ENCODE peak calls at places on chromosome 12, in five cellular contexts. One of them, this sample, is unnamed. For H3K27me3, the result is how much of the 10 kb centered on the place peaks cover.

GRCh38 chr12:108309674-108310312 is 29.3 kb downstream of the CMKLR1 start:
- DNase-seq in HCT116: no peak
- DNase-seq in H1: no peak
- DNase-seq in Panc1: no peak
- DNase-seq in K562: no peak
- DNase-seq in this sample: no peak

GRCh38 chr12:7221486-7221885 is 32.0 kb downstream of the PEX5 start:
- DNase-seq in HCT116: no peak
- DNase-seq in H1: no peak
- DNase-seq in Panc1: no peak
- DNase-seq in K562: no peak
- DNase-seq in this sample: no peak

GRCh38 chr12:97306121-97306520 is 156.5 kb upstream of the RMST start:
- DNase-seq in HCT116: no peak
- DNase-seq in H1: no peak
- DNase-seq in Panc1: no peak
- DNase-seq in K562: no peak
- DNase-seq in this sample: no peak

GRCh38 chr12:91766454-91766853 is 379.2 kb downstream of the BTG1 start:
- DNase-seq in HCT116: no peak
- DNase-seq in H1: no peak
- DNase-seq in Panc1: no peak
- DNase-seq in K562: no peak
- DNase-seq in this sample: no peak

GRCh38 chr12:63212316-63212715 is 61.3 kb upstream of the AVPR1A start:
- DNase-seq in HCT116: no peak
- DNase-seq in H1: no peak
- DNase-seq in Panc1: no peak
- DNase-seq in K562: no peak
- DNase-seq in this sample: no peak

GRCh38 chr12:102067574-102068258 is 5.9 kb upstream of the WASHC3 start:
- DNase-seq in HCT116: no peak
- DNase-seq in H1: no peak
- DNase-seq in Panc1: no peak
- DNase-seq in K562: no peak
- DNase-seq in this sample: no peak

GRCh38 chr12:98446716-98447115 is 68.7 kb upstream of the TMPO start:
- DNase-seq in HCT116: no peak
- DNase-seq in H1: no peak
- DNase-seq in Panc1: no peak
- DNase-seq in K562: no peak
- DNase-seq in this sample: no peak

GRCh38 chr12:90008277-90008676 is 299.6 kb upstream of the ATP2B1 start:
- DNase-seq in HCT116: no peak
- DNase-seq in H1: no peak
- DNase-seq in Panc1: no peak
- DNase-seq in K562: no peak
- DNase-seq in this sample: no peak

GRCh38 chr12:106138646-106139421 is at the start of gene NUAK1:
- DNase-seq in HCT116: no peak
- DNase-seq in H1: no peak
- DNase-seq in Panc1: no peak
- DNase-seq in K562: no peak
- DNase-seq in this sample: peak

GRCh38 chr12:107704056-107704455 is 18.5 kb downstream of the PWP1 start:
- DNase-seq in HCT116: no peak
- DNase-seq in H1: no peak
- DNase-seq in Panc1: no peak
- DNase-seq in K562: no peak
- DNase-seq in this sample: no peak

GRCh38 chr12:90504806-90505205 is 450.2 kb downstream of the CCER1 start:
- DNase-seq in HCT116: no peak
- DNase-seq in H1: no peak
- DNase-seq in Panc1: no peak
- DNase-seq in K562: no peak
- DNase-seq in this sample: no peak

GRCh38 chr12:46459111-46459510 is 86.5 kb upstream of the SLC38A2 start:
- DNase-seq in HCT116: no peak
- DNase-seq in H1: no peak
- DNase-seq in Panc1: no peak
- DNase-seq in K562: no peak
- DNase-seq in this sample: no peak

GRCh38 chr12:132071001-132071810 is 72.9 kb downstream of the DDX51 start:
- DNase-seq in HCT116: no peak
- DNase-seq in H1: no peak
- DNase-seq in Panc1: no peak
- DNase-seq in K562: no peak
- DNase-seq in this sample: no peak

GRCh38 chr12:106089935-106090334 is 48.8 kb downstream of the NUAK1 start:
- DNase-seq in HCT116: no peak
- DNase-seq in H1: no peak
- DNase-seq in Panc1: no peak
- DNase-seq in K562: no peak
- DNase-seq in this sample: no peak

GRCh38 chr12:12019881-12020280 is 50.9 kb upstream of the BCL2L14 start:
- DNase-seq in HCT116: no peak
- DNase-seq in H1: no peak
- DNase-seq in Panc1: no peak
- DNase-seq in K562: no peak
- DNase-seq in this sample: no peak

GRCh38 chr12:49580572-49581535 is 12.9 kb upstream of the MCRS1 start:
- DNase-seq in HCT116: peak
- DNase-seq in H1: peak
- DNase-seq in Panc1: peak
- DNase-seq in K562: peak
- DNase-seq in this sample: no peak

GRCh38 chr12:10853746-10854145 is 4.5 kb upstream of the PRR4 start:
- DNase-seq in HCT116: no peak
- DNase-seq in H1: no peak
- DNase-seq in Panc1: no peak
- DNase-seq in K562: no peak
- DNase-seq in this sample: no peak

GRCh38 chr12:46682148-46682547 is 143.6 kb downstream of the SLC38A4 start:
- DNase-seq in HCT116: no peak
- DNase-seq in H1: no peak
- DNase-seq in Panc1: no peak
- DNase-seq in K562: no peak
- DNase-seq in this sample: no peak

GRCh38 chr12:70255311-70255710 is 12.1 kb downstream of the CNOT2 start:
- DNase-seq in HCT116: no peak
- DNase-seq in H1: no peak
- DNase-seq in Panc1: no peak
- DNase-seq in K562: no peak
- DNase-seq in this sample: no peak

GRCh38 chr12:124217508-124217981 is 77.3 kb upstream of the RFLNA start:
- DNase-seq in HCT116: no peak
- DNase-seq in H1: no peak
- DNase-seq in Panc1: no peak
- DNase-seq in K562: no peak
- DNase-seq in this sample: no peak
- TF ChIP-seq POLR2AphosphoS5 in HCT116: no peak
- TF ChIP-seq POLR2AphosphoS5 in H1: no peak
- TF ChIP-seq POLR2AphosphoS5 in Panc1: no peak
- TF ChIP-seq POLR2AphosphoS5 in K562: no peak
- TF ChIP-seq POLR2AphosphoS5 in this sample: no peak

DNA sequence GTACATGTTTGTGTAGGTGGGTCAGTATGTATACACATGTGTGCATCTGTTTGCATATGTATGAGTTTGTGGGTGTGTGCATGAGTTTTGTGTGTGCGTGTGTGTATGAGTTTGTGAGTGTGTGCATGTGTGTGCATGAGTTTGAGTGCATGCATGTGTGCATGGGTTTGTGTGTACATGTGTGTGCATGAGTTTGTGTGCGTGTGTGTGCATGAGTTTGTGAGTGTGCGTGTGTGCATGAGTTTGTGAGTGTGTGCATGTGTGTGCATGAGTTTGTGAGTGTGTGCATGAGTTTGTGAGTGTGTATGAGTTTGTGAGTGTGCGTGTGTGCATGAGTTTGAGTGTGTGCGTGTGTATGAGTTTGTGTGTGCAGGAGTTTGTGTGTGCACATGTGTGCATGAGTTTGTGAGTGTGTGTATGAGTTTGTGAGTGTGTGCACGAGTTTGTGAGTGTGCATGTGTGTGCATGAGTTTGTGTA is 61.5 kb downstream of the FZD10 start:
- DNase-seq in HCT116: no peak
- DNase-seq in H1: no peak
- DNase-seq in Panc1: no peak
- DNase-seq in K562: no peak
- DNase-seq in this sample: no peak
- H3K27me3 ChIP-seq in HCT116: under half
- H3K27me3 ChIP-seq in H1: half or more
- H3K27me3 ChIP-seq in Panc1: under half
- H3K27me3 ChIP-seq in K562: under half
- H3K27me3 ChIP-seq in this sample: under half

DNA sequence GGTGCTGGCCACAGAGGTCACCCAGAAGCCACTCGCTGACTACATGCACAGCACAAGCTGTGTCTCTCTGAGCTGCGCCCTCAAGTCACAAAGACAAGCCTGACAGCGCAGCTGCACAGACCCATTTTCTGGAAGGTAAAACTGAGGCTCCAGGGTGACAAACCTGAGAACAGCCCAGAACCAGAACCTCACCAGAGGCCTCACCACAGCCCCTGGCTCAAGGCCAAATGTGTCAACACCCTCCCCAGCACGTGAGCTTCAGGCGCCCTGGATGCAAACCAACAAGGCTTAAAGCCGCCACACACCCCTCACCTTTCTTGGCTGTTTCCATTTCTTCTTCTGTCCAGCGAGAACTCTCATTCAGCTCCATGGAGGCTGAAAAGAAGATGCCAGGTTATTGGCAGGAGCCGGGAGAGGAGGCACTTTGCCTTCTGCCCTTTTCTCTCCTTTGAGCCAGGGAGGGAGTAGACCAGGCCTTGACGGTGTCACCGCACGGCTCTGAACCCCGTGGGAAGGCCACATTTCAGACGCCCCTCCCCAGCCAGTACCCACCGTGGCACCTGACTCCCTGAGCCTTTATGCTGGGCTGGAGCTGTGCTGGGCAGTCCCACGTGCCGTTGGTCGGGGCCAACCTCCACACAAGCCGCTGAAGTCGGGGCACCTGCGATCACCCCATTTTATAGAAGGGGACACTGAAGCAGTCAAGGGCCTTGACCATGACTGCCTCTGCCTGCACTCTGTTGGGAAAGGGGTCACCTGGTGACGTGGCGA is 103.1 kb downstream of the RFLNA start:
- DNase-seq in HCT116: no peak
- DNase-seq in H1: no peak
- DNase-seq in Panc1: no peak
- DNase-seq in K562: peak
- DNase-seq in this sample: no peak
- TF ChIP-seq POLR2AphosphoS5 in HCT116: no peak
- TF ChIP-seq POLR2AphosphoS5 in H1: no peak
- TF ChIP-seq POLR2AphosphoS5 in Panc1: no peak
- TF ChIP-seq POLR2AphosphoS5 in K562: no peak
- TF ChIP-seq POLR2AphosphoS5 in this sample: no peak

GRCh38 chr12:27972721-27973120 is at the start of gene PTHLH:
- DNase-seq in HCT116: no peak
- DNase-seq in H1: no peak
- DNase-seq in Panc1: no peak
- DNase-seq in K562: no peak
- DNase-seq in this sample: no peak
- H3K27me3 ChIP-seq in HCT116: under half
- H3K27me3 ChIP-seq in H1: half or more
- H3K27me3 ChIP-seq in Panc1: under half
- H3K27me3 ChIP-seq in K562: under half
- H3K27me3 ChIP-seq in this sample: half or more

DNA sequence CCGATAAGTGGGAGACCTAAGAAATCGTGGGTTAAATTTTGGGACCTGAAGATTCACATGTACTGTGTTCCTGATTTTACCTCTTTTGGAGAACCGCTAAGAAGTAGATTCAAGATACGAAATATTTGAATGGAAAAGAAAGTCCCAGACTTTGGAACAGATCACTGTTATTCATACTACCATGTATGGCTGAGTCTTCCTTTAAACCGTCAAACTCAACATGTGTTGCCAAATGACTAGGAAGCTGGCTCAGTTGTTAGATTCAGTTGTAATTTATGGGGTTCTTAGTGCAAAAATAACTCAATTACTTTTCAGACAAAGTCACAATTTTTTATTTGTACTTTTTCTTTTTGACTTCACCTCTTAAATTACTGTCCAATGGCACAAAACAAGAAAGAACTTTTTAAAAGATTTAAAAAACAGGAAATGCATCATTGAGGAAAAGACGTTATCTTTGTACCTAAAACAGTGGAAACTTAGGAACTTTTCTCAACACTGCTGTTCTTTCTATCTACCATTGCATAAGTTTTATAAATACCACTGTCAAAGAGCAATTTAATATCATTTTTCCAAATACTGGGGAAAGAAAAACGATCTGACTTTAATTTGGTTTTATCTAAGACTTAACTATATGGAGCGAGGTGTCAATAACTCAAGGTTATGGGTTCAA is 15.7 kb downstream of the RERG start:
- DNase-seq in HCT116: no peak
- DNase-seq in H1: no peak
- DNase-seq in Panc1: no peak
- DNase-seq in K562: no peak
- DNase-seq in this sample: no peak
- TF ChIP-seq POLR2AphosphoS5 in HCT116: no peak
- TF ChIP-seq POLR2AphosphoS5 in H1: no peak
- TF ChIP-seq POLR2AphosphoS5 in Panc1: no peak
- TF ChIP-seq POLR2AphosphoS5 in K562: no peak
- TF ChIP-seq POLR2AphosphoS5 in this sample: no peak

GRCh38 chr12:51994539-51994820 is 12.3 kb upstream of the TAMALIN start:
- DNase-seq in HCT116: no peak
- DNase-seq in H1: no peak
- DNase-seq in Panc1: no peak
- DNase-seq in K562: no peak
- DNase-seq in this sample: no peak

GRCh38 chr12:51994959-51995358 is 11.8 kb upstream of the TAMALIN start:
- DNase-seq in HCT116: no peak
- DNase-seq in H1: no peak
- DNase-seq in Panc1: no peak
- DNase-seq in K562: no peak
- DNase-seq in this sample: no peak

GRCh38 chr12:51986834-51987233 is 19.9 kb upstream of the TAMALIN start:
- DNase-seq in HCT116: no peak
- DNase-seq in H1: no peak
- DNase-seq in Panc1: no peak
- DNase-seq in K562: no peak
- DNase-seq in this sample: peak

GRCh38 chr12:51997156-51997555 is 9.6 kb upstream of the TAMALIN start:
- DNase-seq in HCT116: no peak
- DNase-seq in H1: no peak
- DNase-seq in Panc1: no peak
- DNase-seq in K562: no peak
- DNase-seq in this sample: no peak

GRCh38 chr12:51992246-51992645 is 14.5 kb upstream of the TAMALIN start:
- DNase-seq in HCT116: no peak
- DNase-seq in H1: no peak
- DNase-seq in Panc1: no peak
- DNase-seq in K562: no peak
- DNase-seq in this sample: no peak
- H3K27me3 ChIP-seq in HCT116: under half
- H3K27me3 ChIP-seq in H1: under half
- H3K27me3 ChIP-seq in Panc1: under half
- H3K27me3 ChIP-seq in K562: under half
- H3K27me3 ChIP-seq in this sample: under half

GRCh38 chr12:24840046-24840800 is 108.7 kb downstream of the BCAT1 start:
- DNase-seq in HCT116: no peak
- DNase-seq in H1: no peak
- DNase-seq in Panc1: no peak
- DNase-seq in K562: no peak
- DNase-seq in this sample: no peak
- TF ChIP-seq POLR2AphosphoS5 in HCT116: no peak
- TF ChIP-seq POLR2AphosphoS5 in H1: no peak
- TF ChIP-seq POLR2AphosphoS5 in Panc1: no peak
- TF ChIP-seq POLR2AphosphoS5 in K562: no peak
- TF ChIP-seq POLR2AphosphoS5 in this sample: no peak

GRCh38 chr12:3930216-3930615 is 57.0 kb upstream of the PARP11 start:
- DNase-seq in HCT116: no peak
- DNase-seq in H1: no peak
- DNase-seq in Panc1: no peak
- DNase-seq in K562: no peak
- DNase-seq in this sample: no peak
- H3K27me3 ChIP-seq in HCT116: half or more
- H3K27me3 ChIP-seq in H1: under half
- H3K27me3 ChIP-seq in Panc1: under half
- H3K27me3 ChIP-seq in K562: under half
- H3K27me3 ChIP-seq in this sample: under half